ENCODE peak calls at places on chromosomes 3 and 15, in ten cellular contexts. One of them, this sample, is unnamed.

GRCh38 chr3:153210116-153210515 is 48.1 kb downstream of the RAP2B start:
- DNase-seq in cardiac muscle cell: peak
- DNase-seq in ovary: no peak
- DNase-seq in RWPE1: no peak
- DNase-seq in endodermal cell: peak
- DNase-seq in stomach: no peak
- DNase-seq in psoas muscle: no peak
- DNase-seq in A673: peak
- DNase-seq in GM12878: no peak
- DNase-seq in heart left ventricle: no peak
- DNase-seq in this sample: no peak

GRCh38 chr15:101139986-101140696 is 111.7 kb downstream of the CHSY1 start:
- DNase-seq in cardiac muscle cell: no peak
- DNase-seq in ovary: no peak
- DNase-seq in RWPE1: no peak
- DNase-seq in endodermal cell: peak
- DNase-seq in stomach: no peak
- DNase-seq in psoas muscle: no peak
- DNase-seq in A673: no peak
- DNase-seq in GM12878: no peak
- DNase-seq in heart left ventricle: no peak
- DNase-seq in this sample: peak

GRCh38 chr3:188389711-188390346 is 235.9 kb downstream of the LPP start:
- DNase-seq in cardiac muscle cell: no peak
- DNase-seq in ovary: no peak
- DNase-seq in RWPE1: peak
- DNase-seq in endodermal cell: no peak
- DNase-seq in stomach: no peak
- DNase-seq in psoas muscle: no peak
- DNase-seq in A673: no peak
- DNase-seq in GM12878: no peak
- DNase-seq in heart left ventricle: peak
- DNase-seq in this sample: no peak

GRCh38 chr15:43317566-43318184 is 12.7 kb downstream of the LCMT2 start:
- DNase-seq in cardiac muscle cell: no peak
- DNase-seq in ovary: no peak
- DNase-seq in RWPE1: no peak
- DNase-seq in endodermal cell: no peak
- DNase-seq in stomach: no peak
- DNase-seq in psoas muscle: no peak
- DNase-seq in A673: peak
- DNase-seq in GM12878: no peak
- DNase-seq in heart left ventricle: no peak
- DNase-seq in this sample: no peak

GRCh38 chr3:156941311-156941710 is 115.2 kb downstream of the LEKR1 start:
- DNase-seq in cardiac muscle cell: no peak
- DNase-seq in ovary: no peak
- DNase-seq in RWPE1: no peak
- DNase-seq in endodermal cell: no peak
- DNase-seq in stomach: no peak
- DNase-seq in psoas muscle: no peak
- DNase-seq in A673: no peak
- DNase-seq in GM12878: no peak
- DNase-seq in heart left ventricle: no peak
- DNase-seq in this sample: no peak

GRCh38 chr15:95857124-95857757 is 473.3 kb upstream of the NR2F2 start:
- DNase-seq in cardiac muscle cell: no peak
- DNase-seq in ovary: no peak
- DNase-seq in RWPE1: no peak
- DNase-seq in endodermal cell: no peak
- DNase-seq in stomach: no peak
- DNase-seq in psoas muscle: no peak
- DNase-seq in A673: no peak
- DNase-seq in GM12878: no peak
- DNase-seq in heart left ventricle: no peak
- DNase-seq in this sample: no peak

GRCh38 chr15:92898988-92899909 is 875 bp upstream of the CHD2 start:
- DNase-seq in cardiac muscle cell: no peak
- DNase-seq in ovary: no peak
- DNase-seq in RWPE1: no peak
- DNase-seq in endodermal cell: peak
- DNase-seq in stomach: no peak
- DNase-seq in psoas muscle: no peak
- DNase-seq in A673: no peak
- DNase-seq in GM12878: no peak
- DNase-seq in heart left ventricle: no peak
- DNase-seq in this sample: no peak

GRCh38 chr3:38829404-38829803 is 13.4 kb upstream of the SCN10A start:
- DNase-seq in cardiac muscle cell: peak
- DNase-seq in ovary: no peak
- DNase-seq in RWPE1: peak
- DNase-seq in endodermal cell: no peak
- DNase-seq in stomach: no peak
- DNase-seq in psoas muscle: peak
- DNase-seq in A673: no peak
- DNase-seq in GM12878: no peak
- DNase-seq in heart left ventricle: peak
- DNase-seq in this sample: no peak

DNA sequence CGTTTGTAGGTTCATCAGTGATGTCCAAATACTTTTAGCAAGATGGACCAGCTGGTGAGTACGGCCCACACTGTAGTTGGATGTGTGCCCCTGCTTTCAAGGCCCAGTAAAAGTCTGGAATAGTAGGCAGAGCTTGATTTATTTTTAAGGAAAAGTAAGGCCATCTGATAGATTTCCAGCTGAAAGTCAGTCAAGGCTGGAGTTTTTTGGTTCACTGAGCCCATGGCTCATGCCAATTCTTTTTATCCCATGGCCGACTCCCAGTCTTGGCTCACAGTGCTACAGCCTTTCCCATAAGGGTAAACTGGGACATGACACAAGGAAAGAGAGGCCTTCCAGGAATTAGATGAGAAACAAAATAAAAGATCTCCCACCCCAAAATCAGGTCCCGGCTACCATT is 13.5 kb downstream of the CCDC80 start:
- DNase-seq in cardiac muscle cell: peak
- DNase-seq in ovary: peak
- DNase-seq in RWPE1: no peak
- DNase-seq in endodermal cell: no peak
- DNase-seq in stomach: no peak
- DNase-seq in psoas muscle: peak
- DNase-seq in A673: no peak
- DNase-seq in GM12878: no peak
- DNase-seq in heart left ventricle: no peak
- DNase-seq in this sample: no peak
- TF ChIP-seq CTCF in cardiac muscle cell: no peak
- TF ChIP-seq CTCF in ovary: no peak
- TF ChIP-seq CTCF in RWPE1: no peak
- TF ChIP-seq CTCF in endodermal cell: no peak
- TF ChIP-seq CTCF in stomach: no peak
- TF ChIP-seq CTCF in psoas muscle: no peak
- TF ChIP-seq CTCF in A673: no peak
- TF ChIP-seq CTCF in GM12878: no peak
- TF ChIP-seq CTCF in heart left ventricle: no peak
- TF ChIP-seq CTCF in this sample: no peak

GRCh38 chr15:64105113-64105704 is 9.4 kb downstream of the SNX1 start:
- DNase-seq in cardiac muscle cell: peak
- DNase-seq in ovary: no peak
- DNase-seq in RWPE1: no peak
- DNase-seq in endodermal cell: no peak
- DNase-seq in stomach: no peak
- DNase-seq in psoas muscle: no peak
- DNase-seq in A673: peak
- DNase-seq in GM12878: no peak
- DNase-seq in heart left ventricle: no peak
- DNase-seq in this sample: no peak

GRCh38 chr15:64111679-64112050 is 15.9 kb downstream of the SNX1 start:
- DNase-seq in cardiac muscle cell: no peak
- DNase-seq in ovary: no peak
- DNase-seq in RWPE1: no peak
- DNase-seq in endodermal cell: no peak
- DNase-seq in stomach: no peak
- DNase-seq in psoas muscle: no peak
- DNase-seq in A673: no peak
- DNase-seq in GM12878: no peak
- DNase-seq in heart left ventricle: no peak
- DNase-seq in this sample: no peak

GRCh38 chr15:64110945-64111678 is 15.3 kb downstream of the SNX1 start:
- DNase-seq in cardiac muscle cell: no peak
- DNase-seq in ovary: no peak
- DNase-seq in RWPE1: no peak
- DNase-seq in endodermal cell: no peak
- DNase-seq in stomach: no peak
- DNase-seq in psoas muscle: no peak
- DNase-seq in A673: no peak
- DNase-seq in GM12878: no peak
- DNase-seq in heart left ventricle: no peak
- DNase-seq in this sample: no peak

GRCh38 chr15:64102497-64102896 is 6.7 kb downstream of the SNX1 start:
- DNase-seq in cardiac muscle cell: no peak
- DNase-seq in ovary: no peak
- DNase-seq in RWPE1: no peak
- DNase-seq in endodermal cell: no peak
- DNase-seq in stomach: no peak
- DNase-seq in psoas muscle: no peak
- DNase-seq in A673: no peak
- DNase-seq in GM12878: no peak
- DNase-seq in heart left ventricle: no peak
- DNase-seq in this sample: no peak

DNA sequence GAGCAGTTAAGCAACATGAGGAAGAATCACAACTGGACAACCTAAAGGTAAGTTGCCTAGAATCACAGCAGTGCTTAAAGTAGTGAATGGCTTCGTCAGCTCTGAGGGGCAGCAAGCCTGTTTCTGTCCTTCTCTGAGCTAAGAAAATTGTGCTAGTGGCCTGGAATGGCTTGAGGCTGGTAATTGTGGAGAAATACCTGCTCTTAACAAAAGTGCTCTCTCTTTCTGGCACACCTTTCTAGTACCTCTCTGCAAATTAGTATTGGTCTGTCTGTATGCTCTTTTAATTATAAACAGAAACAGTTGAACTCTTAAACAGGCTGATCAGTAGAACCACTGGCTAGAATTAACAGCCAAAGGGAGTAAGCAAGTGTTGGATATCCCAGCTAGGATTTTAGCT is 11.6 kb downstream of the SNX1 start:
- DNase-seq in cardiac muscle cell: no peak
- DNase-seq in ovary: no peak
- DNase-seq in RWPE1: no peak
- DNase-seq in endodermal cell: no peak
- DNase-seq in stomach: no peak
- DNase-seq in psoas muscle: no peak
- DNase-seq in A673: no peak
- DNase-seq in GM12878: no peak
- DNase-seq in heart left ventricle: no peak
- DNase-seq in this sample: no peak
- H3K27ac ChIP-seq in cardiac muscle cell: no peak
- H3K27ac ChIP-seq in ovary: no peak
- H3K27ac ChIP-seq in RWPE1: no peak
- H3K27ac ChIP-seq in endodermal cell: no peak
- H3K27ac ChIP-seq in stomach: peak
- H3K27ac ChIP-seq in psoas muscle: peak
- H3K27ac ChIP-seq in A673: no peak
- H3K27ac ChIP-seq in GM12878: no peak
- H3K27ac ChIP-seq in heart left ventricle: no peak
- H3K27ac ChIP-seq in this sample: peak

DNA sequence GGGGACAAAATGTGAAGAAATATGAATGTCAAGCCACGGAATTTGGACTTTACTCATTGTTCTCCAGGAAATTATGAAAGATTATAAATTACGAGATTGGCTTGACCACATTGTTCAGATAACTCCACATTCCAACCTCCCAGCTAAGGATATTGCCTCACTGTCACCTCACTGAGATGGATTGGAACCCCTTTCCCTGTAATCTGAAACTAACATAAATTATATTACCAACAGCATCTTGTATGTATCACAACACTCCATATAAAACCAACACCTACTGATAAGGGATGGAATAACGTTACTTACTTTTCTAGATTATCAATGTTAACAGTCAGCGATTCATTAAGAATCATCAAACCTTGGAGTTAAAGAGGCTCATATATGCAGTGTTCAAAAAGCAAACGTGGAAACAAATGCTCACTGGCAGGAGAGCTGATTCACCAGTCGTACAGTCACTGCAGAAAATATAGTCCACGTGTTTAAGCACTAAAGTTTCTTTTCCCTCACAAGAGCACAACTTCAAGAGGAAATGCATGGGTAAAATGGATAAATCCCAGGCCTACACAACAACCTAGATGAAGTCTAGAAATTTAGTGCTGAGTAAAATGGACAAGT is 451.5 kb downstream of the FGF12 start:
- DNase-seq in cardiac muscle cell: peak
- DNase-seq in ovary: no peak
- DNase-seq in RWPE1: no peak
- DNase-seq in endodermal cell: no peak
- DNase-seq in stomach: no peak
- DNase-seq in psoas muscle: no peak
- DNase-seq in A673: no peak
- DNase-seq in GM12878: no peak
- DNase-seq in heart left ventricle: no peak
- DNase-seq in this sample: no peak
- TF ChIP-seq CTCF in cardiac muscle cell: no peak
- TF ChIP-seq CTCF in ovary: no peak
- TF ChIP-seq CTCF in RWPE1: no peak
- TF ChIP-seq CTCF in endodermal cell: no peak
- TF ChIP-seq CTCF in stomach: no peak
- TF ChIP-seq CTCF in psoas muscle: no peak
- TF ChIP-seq CTCF in A673: no peak
- TF ChIP-seq CTCF in GM12878: no peak
- TF ChIP-seq CTCF in heart left ventricle: no peak
- TF ChIP-seq CTCF in this sample: no peak

GRCh38 chr15:39430389-39430788 is 150.5 kb upstream of the THBS1 start:
- DNase-seq in cardiac muscle cell: no peak
- DNase-seq in ovary: no peak
- DNase-seq in RWPE1: no peak
- DNase-seq in endodermal cell: no peak
- DNase-seq in stomach: no peak
- DNase-seq in psoas muscle: no peak
- DNase-seq in A673: no peak
- DNase-seq in GM12878: no peak
- DNase-seq in heart left ventricle: peak
- DNase-seq in this sample: no peak

GRCh38 chr15:39431371-39431770 is 149.5 kb upstream of the THBS1 start:
- DNase-seq in cardiac muscle cell: peak
- DNase-seq in ovary: no peak
- DNase-seq in RWPE1: no peak
- DNase-seq in endodermal cell: no peak
- DNase-seq in stomach: no peak
- DNase-seq in psoas muscle: no peak
- DNase-seq in A673: no peak
- DNase-seq in GM12878: no peak
- DNase-seq in heart left ventricle: no peak
- DNase-seq in this sample: no peak

GRCh38 chr15:39432007-39432406 is 148.9 kb upstream of the THBS1 start:
- DNase-seq in cardiac muscle cell: no peak
- DNase-seq in ovary: no peak
- DNase-seq in RWPE1: no peak
- DNase-seq in endodermal cell: no peak
- DNase-seq in stomach: no peak
- DNase-seq in psoas muscle: no peak
- DNase-seq in A673: no peak
- DNase-seq in GM12878: no peak
- DNase-seq in heart left ventricle: no peak
- DNase-seq in this sample: no peak

GRCh38 chr15:39427705-39428104 is 153.2 kb upstream of the THBS1 start:
- DNase-seq in cardiac muscle cell: no peak
- DNase-seq in ovary: no peak
- DNase-seq in RWPE1: no peak
- DNase-seq in endodermal cell: no peak
- DNase-seq in stomach: no peak
- DNase-seq in psoas muscle: no peak
- DNase-seq in A673: no peak
- DNase-seq in GM12878: no peak
- DNase-seq in heart left ventricle: peak
- DNase-seq in this sample: no peak

GRCh38 chr15:39429898-39430357 is 151.0 kb upstream of the THBS1 start:
- DNase-seq in cardiac muscle cell: peak
- DNase-seq in ovary: no peak
- DNase-seq in RWPE1: peak
- DNase-seq in endodermal cell: no peak
- DNase-seq in stomach: peak
- DNase-seq in psoas muscle: no peak
- DNase-seq in A673: no peak
- DNase-seq in GM12878: no peak
- DNase-seq in heart left ventricle: no peak
- DNase-seq in this sample: no peak
- H3K27ac ChIP-seq in cardiac muscle cell: peak
- H3K27ac ChIP-seq in ovary: no peak
- H3K27ac ChIP-seq in RWPE1: peak
- H3K27ac ChIP-seq in endodermal cell: no peak
- H3K27ac ChIP-seq in stomach: peak
- H3K27ac ChIP-seq in psoas muscle: no peak
- H3K27ac ChIP-seq in A673: no peak
- H3K27ac ChIP-seq in GM12878: peak
- H3K27ac ChIP-seq in heart left ventricle: peak
- H3K27ac ChIP-seq in this sample: peak